ENCODE peak calls at places on chromosomes 2 and 18, in seven cellular contexts. H is stimulated activated CD4-positive, alpha-beta T cell treated with anti-CD3 and anti-CD28 coated beads, Interleukin-15, amount 100 ng/mL, for 1 hour; P is amniotic stem cell; K is ovary; F is KG1; N is GM23248; A is AG09319. U is an unnamed sample.

GRCh38 chr2:119463136-119463535 is 31.5 kb downstream of the TMEM37 start:
- DNase-seq in H (no peak), P (no peak), K (no peak), F (no peak), N (peak; percentile 22), A (no peak), U (no peak)

GRCh38 chr2:207131634-207132418 is 33.9 kb downstream of the KLF7 start:
- DNase-seq in H (no peak), P (no peak), K (no peak), F (no peak), N (peak; percentile 42), A (no peak), U (no peak)

GRCh38 chr2:103437161-103437560 is 675.3 kb downstream of the TMEM182 start:
- DNase-seq in H (no peak), P (no peak), K (no peak), F (no peak), N (no peak), A (no peak), U (no peak)

GRCh38 chr2:230254152-230254881 is 28.8 kb downstream of the SP140 start:
- DNase-seq in H (no peak), P (no peak), K (no peak), F (no peak), N (no peak), A (no peak), U (no peak)

GRCh38 chr2:142992843-142993242 is 115.4 kb downstream of the KYNU start:
- DNase-seq in H (no peak), P (no peak), K (no peak), F (no peak), N (no peak), A (no peak), U (no peak)

GRCh38 chr2:15889800-15890498 is 50.4 kb upstream of the MYCN start:
- DNase-seq in H (no peak), P (no peak), K (no peak), F (no peak), N (no peak), A (no peak), U (no peak)

GRCh38 chr18:46641917-46642316 is 15.1 kb downstream of the LOXHD1 start:
- DNase-seq in H (no peak), P (no peak), K (no peak), F (no peak), N (peak; percentile 35), A (no peak), U (no peak)

GRCh38 chr2:64533882-64534281 is 9.8 kb downstream of the AFTPH start:
- DNase-seq in H (no peak), P (no peak), K (no peak), F (no peak), N (no peak), A (no peak), U (no peak)

GRCh38 chr2:45698538-45698937 is 47.1 kb downstream of the PRKCE start:
- DNase-seq in H (no peak), P (no peak), K (no peak), F (no peak), N (peak; percentile 30), A (no peak), U (no peak)

GRCh38 chr2:168912466-168913170 is 11.5 kb downstream of the G6PC2 start:
- DNase-seq in H (no peak), P (no peak), K (peak; percentile 55), F (no peak), N (peak; percentile 56), A (no peak), U (no peak)

GRCh38 chr2:146602856-146603255 is 1242.0 kb upstream of the ACVR2A start:
- DNase-seq in H (no peak), P (no peak), K (no peak), F (no peak), N (peak; percentile 21), A (no peak), U (no peak)

GRCh38 chr2:218438601-218439000 is 19.7 kb downstream of the VIL1 start:
- DNase-seq in H (no peak), P (no peak), K (peak; percentile 49), F (no peak), N (no peak), A (no peak), U (peak; percentile 16)

GRCh38 chr2:23478087-23478932 is 93.3 kb downstream of the KLHL29 start:
- DNase-seq in H (no peak), P (no peak), K (no peak), F (no peak), N (no peak), A (no peak), U (no peak)

GRCh38 chr2:201353116-201353515 is 4.0 kb downstream of the FLACC1 start:
- DNase-seq in H (no peak), P (no peak), K (no peak), F (no peak), N (no peak), A (peak; percentile 23), U (no peak)

GRCh38 chr2:131322209-131322608 is 41.8 kb downstream of the RAB6D start:
- DNase-seq in H (no peak), P (no peak), K (no peak), F (no peak), N (no peak), A (no peak), U (no peak)

GRCh38 chr2:159131882-159132281 is 154.6 kb downstream of the WDSUB1 start:
- DNase-seq in H (no peak), P (peak; percentile 66), K (no peak), F (no peak), N (peak; percentile 93), A (peak; percentile 54), U (no peak)

GRCh38 chr18:76446746-76447267 is 48.2 kb downstream of the ZNF516 start:
- DNase-seq in H (no peak), P (no peak), K (no peak), F (no peak), N (peak; percentile 40), A (no peak), U (no peak)